ENCODE peak calls at places on chromosome 13, in four cellular contexts. One of them, this sample, is unnamed.

GRCh38 chr13:19618925-19619324 is 14.5 kb upstream of the MPHOSPH8 start:
- DNase-seq in WTC11: peak; percentile 15
- DNase-seq in HEK293T: peak; percentile 33
- DNase-seq in K562: peak; percentile 30
- DNase-seq in this sample: peak; percentile 79

GRCh38 chr13:24251525-24251924 is 57.9 kb upstream of the C1QTNF9 start:
- DNase-seq in WTC11: no peak
- DNase-seq in HEK293T: no peak
- DNase-seq in K562: no peak
- DNase-seq in this sample: no peak

GRCh38 chr13:113928701-113929627 is 44.9 kb downstream of the C13orf46 start:
- DNase-seq in WTC11: peak; percentile 9
- DNase-seq in HEK293T: no peak
- DNase-seq in K562: no peak
- DNase-seq in this sample: no peak

GRCh38 chr13:63541336-63541735 is 2125.7 kb upstream of the PCDH20 start:
- DNase-seq in WTC11: no peak
- DNase-seq in HEK293T: no peak
- DNase-seq in K562: no peak
- DNase-seq in this sample: no peak

GRCh38 chr13:79776538-79776937 is 295.6 kb downstream of the NDFIP2 start:
- DNase-seq in WTC11: no peak
- DNase-seq in HEK293T: no peak
- DNase-seq in K562: no peak
- DNase-seq in this sample: no peak

GRCh38 chr13:53683608-53684007 is 655.0 kb downstream of the OLFM4 start:
- DNase-seq in WTC11: no peak
- DNase-seq in HEK293T: no peak
- DNase-seq in K562: no peak
- DNase-seq in this sample: no peak

GRCh38 chr13:43441464-43441863 is 345.3 kb downstream of the ENOX1 start:
- DNase-seq in WTC11: no peak
- DNase-seq in HEK293T: no peak
- DNase-seq in K562: no peak
- DNase-seq in this sample: no peak

GRCh38 chr13:26965976-26966375 is 205.4 kb upstream of the GPR12 start:
- DNase-seq in WTC11: no peak
- DNase-seq in HEK293T: no peak
- DNase-seq in K562: no peak
- DNase-seq in this sample: no peak

GRCh38 chr13:27131202-27131623 is 40.4 kb downstream of the USP12 start:
- DNase-seq in WTC11: no peak
- DNase-seq in HEK293T: no peak
- DNase-seq in K562: peak; percentile 19
- DNase-seq in this sample: no peak

GRCh38 chr13:106535552-106536243 is at the start of gene EFNB2:
- DNase-seq in WTC11: peak; percentile 91
- DNase-seq in HEK293T: peak; percentile 77
- DNase-seq in K562: peak; percentile 98
- DNase-seq in this sample: peak; percentile 67

GRCh38 chr13:106534844-106535551 is 464 bp downstream of the EFNB2 start:
- DNase-seq in WTC11: peak; percentile 38
- DNase-seq in HEK293T: no peak
- DNase-seq in K562: no peak
- DNase-seq in this sample: no peak

GRCh38 chr13:106533101-106533939 is 2.1 kb downstream of the EFNB2 start:
- DNase-seq in WTC11: peak; percentile 83
- DNase-seq in HEK293T: no peak
- DNase-seq in K562: no peak
- DNase-seq in this sample: peak; percentile 21

GRCh38 chr13:106532111-106532929 is 3.1 kb downstream of the EFNB2 start:
- DNase-seq in WTC11: no peak
- DNase-seq in HEK293T: no peak
- DNase-seq in K562: no peak
- DNase-seq in this sample: no peak

GRCh38 chr13:106533940-106534843 is 1.3 kb downstream of the EFNB2 start:
- DNase-seq in WTC11: peak; percentile 46
- DNase-seq in HEK293T: no peak
- DNase-seq in K562: no peak
- DNase-seq in this sample: no peak
- TF ChIP-seq ELF4 in WTC11: no peak
- TF ChIP-seq ELF4 in HEK293T: no peak
- TF ChIP-seq ELF4 in K562: no peak
- TF ChIP-seq ELF4 in this sample: no peak

DNA sequence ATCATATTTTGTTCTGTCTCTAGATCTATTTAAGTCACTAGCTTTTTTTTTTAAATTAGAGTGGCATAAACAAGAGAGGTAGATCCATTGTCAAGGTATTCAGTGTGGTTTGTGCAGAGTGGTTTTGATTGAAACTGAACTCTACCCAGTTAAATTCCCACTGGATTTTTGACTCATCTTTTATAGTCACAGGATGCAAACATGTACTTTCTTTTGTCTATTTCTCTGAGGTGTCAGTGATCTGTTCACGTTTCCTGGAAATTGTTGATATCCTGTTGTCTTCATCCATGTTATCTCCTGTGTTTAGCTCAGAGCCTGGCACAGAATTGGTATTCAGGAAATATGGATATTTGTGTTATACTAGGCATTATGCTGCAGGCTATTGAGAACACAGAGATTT is 119.7 kb downstream of the PCCA start:
- DNase-seq in WTC11: no peak
- DNase-seq in HEK293T: no peak
- DNase-seq in K562: no peak
- DNase-seq in this sample: no peak
- TF ChIP-seq ELF4 in WTC11: no peak
- TF ChIP-seq ELF4 in HEK293T: no peak
- TF ChIP-seq ELF4 in K562: no peak
- TF ChIP-seq ELF4 in this sample: no peak

GRCh38 chr13:109567315-109567714 is 219.1 kb downstream of the IRS2 start:
- DNase-seq in WTC11: no peak
- DNase-seq in HEK293T: no peak
- DNase-seq in K562: no peak
- DNase-seq in this sample: no peak

GRCh38 chr13:109572389-109572788 is 214.0 kb downstream of the IRS2 start:
- DNase-seq in WTC11: peak; percentile 14
- DNase-seq in HEK293T: no peak
- DNase-seq in K562: no peak
- DNase-seq in this sample: no peak

GRCh38 chr13:109565877-109566276 is 220.5 kb downstream of the IRS2 start:
- DNase-seq in WTC11: no peak
- DNase-seq in HEK293T: no peak
- DNase-seq in K562: no peak
- DNase-seq in this sample: no peak

GRCh38 chr13:109568273-109568900 is 218.0 kb downstream of the IRS2 start:
- DNase-seq in WTC11: no peak
- DNase-seq in HEK293T: no peak
- DNase-seq in K562: no peak
- DNase-seq in this sample: peak; percentile 7

DNA sequence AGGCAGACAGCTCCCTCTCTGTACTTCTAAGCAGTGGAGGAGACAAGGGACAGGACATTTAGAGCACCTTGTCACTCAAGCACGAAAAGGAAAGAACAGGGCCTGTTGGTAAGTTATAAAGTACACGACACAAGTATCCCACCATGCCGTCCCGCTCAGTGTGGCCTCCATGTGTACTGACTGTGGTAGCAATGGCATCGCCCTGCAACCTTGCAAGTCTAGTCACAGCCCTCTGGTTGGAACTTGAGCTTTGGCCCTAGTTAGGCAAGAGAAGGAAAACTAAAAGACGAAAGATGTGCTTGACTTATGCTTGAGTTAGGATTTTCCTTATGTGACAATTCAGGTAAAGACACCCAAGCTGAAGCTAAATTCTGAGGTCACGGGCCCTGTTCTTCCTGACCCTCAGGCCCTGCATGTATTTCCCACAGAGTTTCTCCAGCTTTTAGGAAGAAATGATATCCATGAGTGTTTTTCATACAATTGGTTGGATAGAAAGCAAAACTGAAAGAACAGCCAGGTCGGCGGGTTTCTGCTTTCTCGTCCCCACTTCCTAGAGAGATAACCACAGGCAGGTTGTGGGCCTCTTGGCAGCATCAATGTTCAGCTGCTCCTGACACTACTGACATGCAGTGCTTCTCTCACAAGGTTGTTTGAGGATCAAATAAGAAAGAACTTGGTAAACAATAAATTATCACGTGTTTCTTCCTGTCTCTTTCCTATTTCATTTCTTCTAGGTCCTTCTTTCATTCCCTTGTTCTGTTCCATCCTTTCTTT is 216.3 kb downstream of the IRS2 start:
- DNase-seq in WTC11: no peak
- DNase-seq in HEK293T: no peak
- DNase-seq in K562: no peak
- DNase-seq in this sample: no peak
- TF ChIP-seq ELF4 in WTC11: no peak
- TF ChIP-seq ELF4 in HEK293T: no peak
- TF ChIP-seq ELF4 in K562: no peak
- TF ChIP-seq ELF4 in this sample: no peak

GRCh38 chr13:95822303-95822702 is 145.4 kb downstream of the DNAJC3 start:
- DNase-seq in WTC11: no peak
- DNase-seq in HEK293T: no peak
- DNase-seq in K562: no peak
- DNase-seq in this sample: no peak
- TF ChIP-seq ELF4 in WTC11: no peak
- TF ChIP-seq ELF4 in HEK293T: no peak
- TF ChIP-seq ELF4 in K562: no peak
- TF ChIP-seq ELF4 in this sample: no peak

DNA sequence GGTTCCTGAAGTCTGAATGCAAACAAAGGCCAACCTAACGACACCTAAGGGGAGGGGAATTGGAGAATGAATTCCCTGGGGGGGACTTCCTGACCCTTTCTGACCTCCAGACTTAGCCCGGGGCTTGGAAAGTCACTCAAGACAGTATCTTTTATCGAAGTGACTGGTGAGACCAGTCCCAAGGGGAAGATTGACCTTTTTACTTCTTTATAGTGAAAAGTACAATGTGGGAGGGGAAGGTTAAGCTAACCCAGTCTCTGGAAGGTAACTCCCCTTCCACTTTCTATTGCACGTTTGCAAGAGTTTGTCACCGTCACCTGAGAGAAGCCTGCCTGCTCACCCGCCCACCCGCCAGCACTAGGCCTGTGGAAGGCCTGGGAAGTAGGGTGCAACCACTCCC is 111.9 kb downstream of the EFNB2 start:
- DNase-seq in WTC11: peak; percentile 12
- DNase-seq in HEK293T: no peak
- DNase-seq in K562: no peak
- DNase-seq in this sample: no peak
- TF ChIP-seq ELF4 in WTC11: no peak
- TF ChIP-seq ELF4 in HEK293T: no peak
- TF ChIP-seq ELF4 in K562: no peak
- TF ChIP-seq ELF4 in this sample: no peak

GRCh38 chr13:99344610-99345208 is 37.5 kb upstream of the GPR183 start:
- DNase-seq in WTC11: no peak
- DNase-seq in HEK293T: no peak
- DNase-seq in K562: no peak
- DNase-seq in this sample: no peak

GRCh38 chr13:99347335-99347878 is 40.2 kb upstream of the GPR183 start:
- DNase-seq in WTC11: no peak
- DNase-seq in HEK293T: no peak
- DNase-seq in K562: no peak
- DNase-seq in this sample: no peak

GRCh38 chr13:99345345-99345744 is 38.1 kb upstream of the GPR183 start:
- DNase-seq in WTC11: no peak
- DNase-seq in HEK293T: no peak
- DNase-seq in K562: no peak
- DNase-seq in this sample: no peak

GRCh38 chr13:99347911-99348451 is 40.8 kb upstream of the GPR183 start:
- DNase-seq in WTC11: no peak
- DNase-seq in HEK293T: no peak
- DNase-seq in K562: no peak
- DNase-seq in this sample: no peak

DNA sequence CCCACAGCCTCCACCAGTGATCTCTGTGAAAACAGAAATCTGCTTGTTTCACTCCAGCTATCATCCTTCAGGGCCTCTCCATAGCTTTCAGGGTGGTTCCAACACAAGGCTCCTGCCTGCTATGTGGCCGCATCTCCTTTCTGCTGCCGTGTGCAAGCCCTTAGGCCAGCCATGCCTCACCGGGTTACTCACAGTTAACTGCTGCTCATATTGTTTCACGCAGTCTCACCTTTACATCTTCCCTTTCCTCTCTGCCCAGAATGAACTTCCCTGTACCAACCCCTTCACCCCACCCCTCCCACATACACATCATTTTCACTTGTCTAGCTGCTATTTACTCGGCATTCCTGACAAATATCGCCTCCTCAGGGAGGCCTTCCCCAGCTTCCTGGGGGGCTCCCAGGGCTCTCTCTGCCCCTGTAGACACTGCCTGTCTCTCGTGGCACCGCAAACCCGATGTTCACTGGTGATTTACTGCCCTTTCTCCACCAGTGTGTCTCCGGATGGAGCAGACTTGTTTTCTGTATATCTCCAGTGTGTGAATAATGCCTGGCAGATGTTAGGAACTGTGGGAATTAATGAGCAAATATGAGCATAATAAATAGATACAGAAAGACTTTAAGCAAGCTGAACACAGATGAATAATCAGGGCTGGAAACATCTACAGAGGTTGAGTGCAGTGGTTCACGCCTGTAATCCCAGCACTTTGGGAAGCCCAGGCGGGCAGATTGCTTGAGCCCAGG is 39.3 kb upstream of the GPR183 start:
- DNase-seq in WTC11: no peak
- DNase-seq in HEK293T: no peak
- DNase-seq in K562: no peak
- DNase-seq in this sample: no peak
- TF ChIP-seq ELF4 in WTC11: no peak
- TF ChIP-seq ELF4 in HEK293T: no peak
- TF ChIP-seq ELF4 in K562: no peak
- TF ChIP-seq ELF4 in this sample: no peak

GRCh38 chr13:111387026-111387871 is 66.8 kb downstream of the TEX29 start:
- DNase-seq in WTC11: no peak
- DNase-seq in HEK293T: no peak
- DNase-seq in K562: no peak
- DNase-seq in this sample: no peak
- TF ChIP-seq ELF4 in WTC11: no peak
- TF ChIP-seq ELF4 in HEK293T: no peak
- TF ChIP-seq ELF4 in K562: no peak
- TF ChIP-seq ELF4 in this sample: no peak

DNA sequence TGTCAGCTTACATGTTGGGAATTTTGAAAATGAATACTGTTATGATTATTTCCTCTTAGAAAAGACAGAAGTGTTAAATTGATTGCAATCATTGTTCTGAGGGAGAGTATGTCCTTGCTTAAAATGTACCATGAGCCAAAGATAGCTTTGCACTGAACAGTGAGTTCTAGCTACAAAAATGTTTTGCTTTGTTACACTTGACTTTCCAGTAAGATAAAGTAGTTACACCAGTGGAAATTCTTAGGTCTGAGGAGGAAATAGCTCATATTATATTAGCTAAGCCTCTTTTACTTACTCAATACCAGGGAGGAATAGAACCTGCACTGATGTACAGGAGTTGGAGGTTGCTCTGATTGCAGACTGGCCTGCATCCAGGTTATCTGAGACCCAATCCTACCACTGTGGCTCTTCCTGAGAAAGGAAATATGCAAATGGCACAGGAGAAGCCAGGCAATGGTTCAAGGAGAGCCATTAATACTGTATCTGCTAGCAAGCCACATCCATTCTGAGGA is 53.0 kb upstream of the FBXL3 start:
- DNase-seq in WTC11: no peak
- DNase-seq in HEK293T: no peak
- DNase-seq in K562: no peak
- DNase-seq in this sample: no peak
- TF ChIP-seq ELF4 in WTC11: no peak
- TF ChIP-seq ELF4 in HEK293T: no peak
- TF ChIP-seq ELF4 in K562: no peak
- TF ChIP-seq ELF4 in this sample: no peak

This sample was measured in HepG2.